ENCODE peak calls at places on chromosome 14, in four cellular contexts. W is non-pigmented ciliary epithelial cell; O is renal cortical epithelial cell; L is stimulated activated naive CD4-positive, alpha-beta T cell. Z is an unnamed sample.

GRCh38 chr14:102659797-102660196 is 67.3 kb downstream of the RCOR1 start:
- DNase-seq in O (peak; percentile 76), W (no peak), L (no peak), Z (no peak)

GRCh38 chr14:105507247-105507646 is 16.2 kb downstream of the TEDC1 start:
- DNase-seq in L (no peak), W (no peak), O (no peak), Z (no peak)

GRCh38 chr14:74417201-74417600 is 8.8 kb downstream of the SYNDIG1L start:
- DNase-seq in L (no peak), W (no peak), O (no peak), Z (no peak)

GRCh38 chr14:96037891-96038557 is 1.1 kb upstream of the C14orf132 start:
- DNase-seq in W (no peak), L (no peak), O (peak; percentile 20), Z (no peak)

GRCh38 chr14:23414906-23415820 is 7.1 kb upstream of the MYH6 start:
- DNase-seq in W (no peak), L (no peak), O (no peak), Z (no peak)

GRCh38 chr14:48628870-48629269 is 953.5 kb upstream of the MDGA2 start:
- DNase-seq in W (no peak), O (no peak), L (no peak), Z (no peak)

GRCh38 chr14:30143617-30144016 is 216.0 kb upstream of the PRKD1 start:
- DNase-seq in W (no peak), L (no peak), O (no peak), Z (no peak)

GRCh38 chr14:95440951-95441350 is 75.5 kb downstream of the SYNE3 start:
- DNase-seq in W (no peak), O (no peak), L (no peak), Z (no peak)

GRCh38 chr14:92173668-92174067 is 51.9 kb downstream of the CPSF2 start:
- DNase-seq in L (no peak), O (peak; percentile 19), W (peak; percentile 15), Z (no peak)

GRCh38 chr14:101709962-101710891 is 51.3 kb upstream of the PPP2R5C start:
- DNase-seq in W (no peak), O (no peak), L (no peak), Z (no peak)

GRCh38 chr14:84250863-84251262 is 1279.1 kb upstream of the FLRT2 start:
- DNase-seq in O (peak; percentile 0), W (no peak), L (no peak), Z (peak; percentile 91)

GRCh38 chr14:24365600-24366374 is 2.2 kb upstream of the NFATC4 start:
- DNase-seq in W (peak; percentile 63), L (no peak), O (peak; percentile 82), Z (peak; percentile 83)

GRCh38 chr14:23483216-23483854 is 13.8 kb downstream of the NGDN start:
- DNase-seq in L (no peak), W (no peak), O (no peak), Z (no peak)

GRCh38 chr14:102711207-102711606 is 66.0 kb upstream of the TRAF3 start:
- DNase-seq in L (no peak), O (no peak), W (no peak), Z (no peak)

GRCh38 chr14:22002860-22003284 is 329.3 kb upstream of the OR4E1 start:
- DNase-seq in O (no peak), L (peak; percentile 59), W (no peak), Z (no peak)

GRCh38 chr14:75163677-75164076 is 12.7 kb downstream of the TMED10 start:
- DNase-seq in L (no peak), W (no peak), O (no peak), Z (no peak)

GRCh38 chr14:47207636-47208035 is 467.8 kb downstream of the MDGA2 start:
- DNase-seq in L (no peak), W (no peak), O (peak; percentile 18), Z (no peak)

GRCh38 chr14:50846171-50846880 is 15.4 kb upstream of the NIN start:
- DNase-seq in O (peak; percentile 96), L (no peak), W (peak; percentile 80), Z (no peak)

GRCh38 chr14:20489093-20489994 is 16.0 kb upstream of the RNASE10 start:
- DNase-seq in L (peak; percentile 17), O (peak; percentile 95), W (no peak), Z (no peak)

GRCh38 chr14:51554339-51554920 is 97.3 kb upstream of the FRMD6 start:
- DNase-seq in L (no peak), W (peak; percentile 94), O (peak; percentile 87), Z (no peak)

GRCh38 chr14:51094282-51094821 is 553 bp downstream of the TRIM9 start:
- DNase-seq in L (no peak), W (no peak), O (no peak), Z (no peak)

GRCh38 chr14:101945171-101945570 is 19.2 kb upstream of the DYNC1H1 start:
- DNase-seq in L (no peak), W (no peak), O (no peak), Z (no peak)

GRCh38 chr14:20116748-20117147 is 6.2 kb downstream of the OR4K17 start:
- DNase-seq in W (no peak), L (no peak), O (no peak), Z (no peak)

GRCh38 chr14:55200646-55201045 is 9.3 kb upstream of the DLGAP5 start:
- DNase-seq in W (no peak), O (no peak), L (no peak), Z (no peak)

GRCh38 chr14:101732128-101732527 is 29.4 kb upstream of the PPP2R5C start:
- DNase-seq in L (no peak), W (no peak), O (peak; percentile 30), Z (no peak)

GRCh38 chr14:93951798-93952540 is 24.4 kb downstream of the ASB2 start:
- DNase-seq in W (no peak), L (no peak), O (peak; percentile 44), Z (no peak)

GRCh38 chr14:67464377-67464776 is 24.1 kb downstream of the TMEM229B start:
- DNase-seq in W (no peak), O (no peak), L (peak; percentile 60), Z (no peak)

GRCh38 chr14:80356413-80356812 is 145.1 kb upstream of the DIO2 start:
- DNase-seq in W (no peak), O (no peak), L (no peak), Z (no peak)

GRCh38 chr14:97788364-97788763 is 991.2 kb downstream of the VRK1 start:
- DNase-seq in L (no peak), O (no peak), W (no peak), Z (no peak)

GRCh38 chr14:67396381-67396965 is 15.5 kb downstream of the PLEK2 start:
- DNase-seq in O (peak; percentile 61), W (no peak), L (no peak), Z (no peak)

GRCh38 chr14:97976861-97977260 is 1179.7 kb downstream of the VRK1 start:
- DNase-seq in W (no peak), L (no peak), O (no peak), Z (no peak)

GRCh38 chr14:100472094-100472455 is 115.1 kb downstream of the BEGAIN start:
- DNase-seq in W (no peak), O (no peak), L (no peak), Z (no peak)

GRCh38 chr14:34733245-34733644 is 18.9 kb upstream of the CFL2 start:
- DNase-seq in L (no peak), W (no peak), O (peak; percentile 85), Z (no peak)

GRCh38 chr14:60819575-60819974 is 85.0 kb downstream of the MNAT1 start:
- DNase-seq in L (no peak), O (no peak), W (no peak), Z (no peak)

GRCh38 chr14:79809849-79810612 is 401.3 kb downstream of the DIO2 start:
- DNase-seq in O (peak; percentile 47), L (no peak), W (no peak), Z (no peak)

GRCh38 chr14:106813477-106813823 is 1287.1 kb downstream of the TMEM121 start:
- DNase-seq in W (no peak), L (no peak), O (no peak), Z (no peak)

GRCh38 chr14:28754209-28754985 is 12.2 kb upstream of the FOXG1 start:
- DNase-seq in L (no peak), O (peak; percentile 32), W (no peak), Z (no peak)